ENCODE peak calls at places on chromosomes 3 and 15, in ten cellular contexts. C, Y, M, Q, B, I, H, V, X and D are unnamed samples.

GRCh38 chr3:105511031-105511430 is 144.3 kb downstream of the ALCAM start:
- DNase-seq in Q (no peak), X (no peak), I (no peak), M (peak), C (no peak), B (no peak), V (no peak), Y (no peak), H (no peak), D (no peak)

GRCh38 chr3:152244156-152244888 is 24.4 kb upstream of the MBNL1 start:
- DNase-seq in M (no peak), X (no peak), Q (peak), B (no peak), H (no peak), C (no peak), V (no peak), I (no peak), Y (no peak), D (no peak)

GRCh38 chr3:98359993-98360675 is 6.5 kb downstream of the OR5K4 start:
- DNase-seq in B (no peak), Y (no peak), H (no peak), X (no peak), V (no peak), C (no peak), Q (peak), I (no peak), M (no peak), D (no peak)

GRCh38 chr15:91521996-91522395 is 331.5 kb upstream of the SLCO3A1 start:
- DNase-seq in H (no peak), C (no peak), X (no peak), B (no peak), V (no peak), M (peak), Q (no peak), Y (no peak), I (no peak), D (no peak)

GRCh38 chr3:50264964-50265485 is 3.9 kb upstream of the SEMA3B start:
- DNase-seq in M (no peak), B (no peak), I (no peak), C (no peak), Q (no peak), Y (no peak), X (no peak), V (no peak), H (no peak), D (no peak)

GRCh38 chr3:157159037-157159761 is 748 bp downstream of the CCNL1 start:
- DNase-seq in B (no peak), C (no peak), Y (peak), H (peak), I (peak), M (peak), X (peak), V (peak), Q (peak), D (peak)

GRCh38 chr3:58190882-58191281 is 19.9 kb downstream of the DNASE1L3 start:
- DNase-seq in B (no peak), I (no peak), H (no peak), Q (no peak), Y (no peak), C (no peak), V (no peak), M (no peak), X (no peak), D (no peak)

GRCh38 chr15:71444866-71445590 is 329.8 kb downstream of the THSD4 start:
- DNase-seq in V (no peak), I (no peak), M (peak), H (no peak), Y (no peak), C (no peak), Q (no peak), B (no peak), X (no peak), D (no peak)

GRCh38 chr15:91953432-91953831 is 99.9 kb downstream of the SLCO3A1 start:
- DNase-seq in B (no peak), V (no peak), I (no peak), X (no peak), Q (no peak), Y (peak), H (peak), C (no peak), M (no peak), D (no peak)

GRCh38 chr3:43503067-43503728 is 118.6 kb downstream of the ANO10 start:
- DNase-seq in H (no peak), C (peak), I (no peak), Q (peak), M (no peak), V (no peak), B (no peak), X (no peak), Y (no peak), D (no peak)

GRCh38 chr3:120780977-120781376 is 38.4 kb downstream of the GTF2E1 start:
- DNase-seq in X (no peak), H (peak), C (no peak), I (no peak), V (no peak), Y (no peak), B (no peak), Q (no peak), M (peak), D (no peak)

GRCh38 chr3:194572944-194573491 is 60.2 kb downstream of the TMEM44 start:
- DNase-seq in I (no peak), B (no peak), M (peak), X (no peak), Q (no peak), C (no peak), H (no peak), Y (no peak), V (no peak), D (no peak)

GRCh38 chr3:111321786-111322185 is 220.2 kb upstream of the CD96 start:
- DNase-seq in V (no peak), Y (no peak), H (no peak), I (no peak), C (no peak), B (no peak), X (no peak), Q (no peak), M (no peak), D (no peak)

GRCh38 chr15:66802087-66803001 is 100.3 kb downstream of the SMAD6 start:
- DNase-seq in I (no peak), C (peak), Y (no peak), X (no peak), B (no peak), M (peak), V (no peak), H (no peak), Q (no peak), D (no peak)

GRCh38 chr15:51622269-51623180 is at the start of gene DMXL2:
- DNase-seq in Q (peak), H (peak), Y (peak), I (peak), C (peak), V (peak), B (peak), X (peak), M (peak), D (peak)

GRCh38 chr3:26061947-26062346 is 272.1 kb downstream of the OXSM start:
- DNase-seq in C (no peak), Y (no peak), H (no peak), X (no peak), I (no peak), Q (no peak), V (no peak), B (no peak), M (no peak), D (no peak)

GRCh38 chr3:151976211-151977050 is 103.0 kb downstream of the SUCNR1 start:
- DNase-seq in B (no peak), Q (no peak), Y (no peak), I (no peak), M (peak), H (no peak), X (no peak), V (no peak), C (peak), D (no peak)

GRCh38 chr15:65655026-65655425 is 33.3 kb downstream of the SLC24A1 start:
- DNase-seq in Y (no peak), M (peak), Q (no peak), I (no peak), C (no peak), B (no peak), H (no peak), V (no peak), X (no peak), D (no peak)

GRCh38 chr3:175274056-175274455 is 414.9 kb downstream of the NAALADL2 start:
- DNase-seq in Y (no peak), C (no peak), X (no peak), H (no peak), V (no peak), I (no peak), Q (no peak), M (no peak), B (no peak), D (no peak)

GRCh38 chr15:69160976-69161877 is 792 bp downstream of the GLCE start:
- DNase-seq in I (peak), Q (peak), H (peak), V (peak), C (no peak), Y (peak), X (peak), M (no peak), B (peak), D (peak)

GRCh38 chr3:197380786-197381185 is 82.4 kb upstream of the DLG1 start:
- DNase-seq in V (no peak), H (no peak), Q (no peak), M (peak), B (no peak), Y (peak), X (no peak), C (no peak), I (no peak), D (no peak)

GRCh38 chr3:99394831-99395733 is 243.3 kb upstream of the COL8A1 start:
- DNase-seq in Q (no peak), I (no peak), X (no peak), V (no peak), B (no peak), Y (no peak), M (peak), C (peak), H (no peak), D (no peak)

GRCh38 chr3:47908744-47909143 is 105.8 kb downstream of the DHX30 start:
- DNase-seq in H (no peak), Y (peak), B (no peak), C (no peak), I (no peak), Q (no peak), X (no peak), V (no peak), M (peak), D (no peak)

GRCh38 chr3:133833880-133834620 is 28.4 kb downstream of the SRPRB start:
- DNase-seq in Q (no peak), V (no peak), Y (peak), M (no peak), C (no peak), X (no peak), B (peak), I (no peak), H (no peak), D (no peak)

GRCh38 chr3:122977645-122978466 is 49.7 kb downstream of the SEMA5B start:
- DNase-seq in H (no peak), Q (no peak), M (peak), V (peak), Y (no peak), X (no peak), I (peak), C (no peak), B (no peak), D (no peak)

GRCh38 chr3:50515565-50516047 is 12.2 kb upstream of the CACNA2D2 start:
- DNase-seq in Q (peak), B (no peak), Y (no peak), I (peak), V (peak), H (peak), C (no peak), X (no peak), M (no peak), D (peak)

GRCh38 chr3:127722104-127722784 is 49.5 kb downstream of the ABTB1 start:
- DNase-seq in Y (no peak), C (no peak), Q (no peak), I (no peak), H (no peak), M (no peak), V (no peak), B (no peak), X (no peak), D (no peak)

GRCh38 chr3:42052132-42052866 is 38.9 kb upstream of the TRAK1 start:
- DNase-seq in I (no peak), Q (no peak), H (no peak), Y (peak), M (peak), X (no peak), B (no peak), C (no peak), V (no peak), D (no peak)

GRCh38 chr15:69578792-69579587 is 126.4 kb downstream of the RPLP1 start:
- DNase-seq in Q (no peak), C (no peak), X (no peak), H (peak), I (peak), B (no peak), Y (no peak), V (no peak), M (peak), D (no peak)

GRCh38 chr3:43870110-43870509 is 179.4 kb downstream of the ABHD5 start:
- DNase-seq in C (peak), H (no peak), M (peak), Q (no peak), B (no peak), I (no peak), Y (no peak), V (no peak), X (no peak), D (no peak)

GRCh38 chr3:113241292-113242033 is 30.1 kb downstream of the BOC start:
- DNase-seq in C (no peak), Y (peak), Q (no peak), I (peak), X (no peak), H (no peak), B (no peak), M (peak), V (peak), D (no peak)

GRCh38 chr3:38534604-38535003 is 38.5 kb downstream of the EXOG start:
- DNase-seq in B (no peak), Q (no peak), I (no peak), V (no peak), Y (no peak), X (no peak), H (no peak), C (no peak), M (no peak), D (no peak)

GRCh38 chr15:28868744-28869143 is 17.0 kb upstream of the APBA2 start:
- DNase-seq in B (no peak), H (no peak), Y (no peak), M (no peak), I (no peak), Q (no peak), C (no peak), V (no peak), X (no peak), D (no peak)

GRCh38 chr3:101809178-101810022 is 30.4 kb downstream of the NXPE3 start:
- DNase-seq in V (peak), Y (no peak), C (no peak), Q (peak), H (no peak), I (no peak), X (no peak), M (no peak), B (peak), D (peak)

GRCh38 chr3:150129181-150129580 is 158.5 kb upstream of the PFN2 start:
- DNase-seq in V (no peak), H (no peak), B (no peak), I (no peak), C (no peak), X (no peak), M (no peak), Q (no peak), Y (no peak), D (no peak)

GRCh38 chr15:99566157-99566900 is 545 bp downstream of the MEF2A start:
- DNase-seq in Y (peak), M (no peak), H (no peak), C (no peak), B (peak), X (peak), V (peak), Q (peak), I (peak), D (peak)

GRCh38 chr15:66935121-66935520 is 130.3 kb upstream of the SMAD3 start:
- DNase-seq in V (no peak), C (no peak), I (no peak), Q (no peak), H (no peak), B (no peak), X (no peak), M (no peak), Y (peak), D (no peak)

GRCh38 chr3:110815008-110815583 is 256.5 kb upstream of the NECTIN3 start:
- DNase-seq in Y (no peak), V (no peak), H (no peak), C (peak), M (peak), I (no peak), B (no peak), Q (no peak), X (no peak), D (no peak)

DNA sequence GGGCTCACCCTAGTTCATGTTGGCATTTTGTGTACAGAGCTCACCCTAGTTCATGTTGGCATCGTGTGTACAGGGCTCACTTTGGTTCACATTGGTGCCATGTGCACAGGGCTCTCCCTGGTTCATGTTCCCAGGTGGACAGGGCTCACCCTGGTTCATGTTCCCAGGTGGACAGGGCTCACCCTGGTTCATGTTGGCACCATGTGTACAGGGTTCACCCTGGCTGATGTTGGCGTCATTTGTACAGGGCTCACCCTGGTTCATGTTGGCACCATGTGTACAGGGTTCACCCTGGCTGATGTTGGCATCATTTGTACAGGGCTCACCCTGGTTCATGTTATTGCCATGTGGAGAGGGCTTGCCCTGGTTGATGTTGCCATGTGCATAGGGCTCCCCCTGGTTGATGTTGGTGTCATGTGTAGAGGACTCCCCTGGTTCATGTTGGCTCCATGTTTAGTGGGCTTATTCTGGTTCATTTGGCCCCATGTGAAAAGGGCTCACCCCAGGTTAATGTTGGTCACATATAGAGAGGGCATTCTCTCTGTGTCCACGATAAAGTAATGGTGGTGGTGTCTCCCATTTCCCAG is 31.7 kb upstream of the NR2C2 start:
- DNase-seq in X (no peak), Y (no peak), H (no peak), I (no peak), B (no peak), Q (peak), M (no peak), C (no peak), V (no peak), D (no peak)
- TF ChIP-seq CTCF in X (peak), Y (no peak), H (no peak), I (no peak), B (peak), Q (peak), M (no peak), C (peak), V (no peak), D (no peak)

DNA sequence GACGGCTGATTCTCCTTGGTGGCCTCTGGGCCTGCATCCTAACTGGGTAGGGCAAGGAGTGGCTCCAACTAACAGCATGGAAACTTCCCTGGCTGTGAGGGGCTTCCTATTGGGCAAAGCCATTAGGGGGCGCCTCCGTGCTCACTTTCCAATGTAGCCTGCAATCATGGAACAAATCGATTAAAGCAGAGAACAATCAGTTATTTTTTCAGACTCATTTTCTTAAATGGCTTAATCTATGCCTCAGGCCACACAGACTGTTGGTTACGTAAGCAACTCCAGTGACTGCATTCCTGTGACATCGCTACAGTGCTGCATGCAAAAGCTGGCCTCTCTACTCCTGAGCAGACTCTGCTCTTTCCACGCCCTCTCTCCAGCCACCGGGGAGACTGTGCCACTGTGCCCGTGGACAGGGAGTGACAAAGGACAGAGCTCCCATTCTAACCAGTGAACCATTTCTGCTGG is 278.9 kb downstream of the KLF13 start:
- DNase-seq in X (no peak), M (peak), Q (no peak), I (no peak), V (peak), C (no peak), Y (no peak), H (no peak), B (no peak), D (peak)
- TF ChIP-seq CTCF in X (peak), M (no peak), Q (peak), I (no peak), V (peak), C (no peak), Y (no peak), H (no peak), B (peak), D (peak)

GRCh38 chr3:67529337-67529736 is 125.1 kb downstream of the SUCLG2 start:
- DNase-seq in C (no peak), Q (peak), V (no peak), X (no peak), B (no peak), M (no peak), H (no peak), Y (no peak), I (no peak), D (no peak)
- TF ChIP-seq CTCF in C (no peak), Q (peak), V (no peak), X (no peak), B (no peak), M (no peak), H (no peak), Y (no peak), I (no peak), D (no peak)

DNA sequence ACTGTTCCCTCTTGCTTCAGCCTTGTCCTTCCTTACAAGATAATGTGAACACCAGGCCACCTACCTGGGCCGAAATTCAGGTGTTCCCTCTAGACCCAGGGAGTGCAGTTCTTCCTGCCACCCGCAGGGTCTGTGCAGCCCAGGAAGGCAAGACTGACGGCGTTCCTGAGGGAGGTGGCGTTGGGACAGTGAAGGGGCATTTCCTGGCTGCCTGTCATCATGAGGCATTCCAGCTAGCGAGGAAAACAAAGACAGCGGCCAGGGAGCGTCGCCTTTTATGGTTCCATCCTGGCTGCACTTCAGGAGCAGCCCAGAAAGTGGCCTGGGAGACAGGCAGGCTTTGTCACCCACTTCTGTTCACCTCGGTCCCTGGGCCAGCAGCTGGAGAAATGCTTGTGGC is 84.8 kb upstream of the WNT5A start:
- DNase-seq in Y (peak), C (no peak), Q (no peak), B (no peak), H (peak), X (no peak), M (peak), I (no peak), V (peak), D (peak)
- TF ChIP-seq CTCF in Y (no peak), C (no peak), Q (no peak), B (no peak), H (no peak), X (peak), M (peak), I (no peak), V (peak), D (peak)

GRCh38 chr15:43390723-43391122 is 19.8 kb downstream of the TUBGCP4 start:
- DNase-seq in H (no peak), X (no peak), C (no peak), V (no peak), I (no peak), Q (no peak), Y (no peak), M (peak), B (no peak), D (no peak)
- TF ChIP-seq CTCF in H (no peak), X (no peak), C (no peak), V (no peak), I (no peak), Q (no peak), Y (no peak), M (no peak), B (no peak), D (no peak)

GRCh38 chr3:117016359-117016758 is 306.8 kb downstream of the TUSC7 start:
- DNase-seq in Q (no peak), H (no peak), M (no peak), X (no peak), B (no peak), I (no peak), C (no peak), Y (no peak), V (no peak), D (no peak)
- TF ChIP-seq CTCF in Q (no peak), H (no peak), M (no peak), X (no peak), B (no peak), I (no peak), C (no peak), Y (no peak), V (no peak), D (no peak)